ENCODE peak calls at places on chromosome 4, in four cellular contexts. One of them, this sample, is unnamed.
A peak's percentile ranks its signal among the peaks of the same experiment; 100 is the strongest.

GRCh38 chr4:112895785-112896184 is 153.7 kb upstream of the ANK2 start:
- DNase-seq in T-cell: no peak
- DNase-seq in ELF-1: peak; percentile 32
- DNase-seq in GM12865: peak; percentile 42
- DNase-seq in this sample: no peak

GRCh38 chr4:13703096-13703495 is 75.6 kb upstream of the BOD1L1 start:
- DNase-seq in ELF-1: no peak
- DNase-seq in T-cell: no peak
- DNase-seq in GM12865: no peak
- DNase-seq in this sample: no peak

GRCh38 chr4:71120831-71121524 is 127.5 kb downstream of the DCK start:
- DNase-seq in ELF-1: no peak
- DNase-seq in GM12865: no peak
- DNase-seq in T-cell: no peak
- DNase-seq in this sample: no peak

GRCh38 chr4:28792917-28793597 is 1927.1 kb upstream of the PCDH7 start:
- DNase-seq in ELF-1: no peak
- DNase-seq in GM12865: no peak
- DNase-seq in T-cell: no peak
- DNase-seq in this sample: no peak

GRCh38 chr4:6627832-6628231 is 12.7 kb upstream of the MRFAP1 start:
- DNase-seq in ELF-1: no peak
- DNase-seq in GM12865: no peak
- DNase-seq in T-cell: no peak
- DNase-seq in this sample: no peak

GRCh38 chr4:6416518-6417286 is 55.7 kb downstream of the PPP2R2C start:
- DNase-seq in T-cell: no peak
- DNase-seq in GM12865: no peak
- DNase-seq in ELF-1: peak; percentile 17
- DNase-seq in this sample: no peak

GRCh38 chr4:41299486-41299885 is 42.8 kb downstream of the UCHL1 start:
- DNase-seq in T-cell: no peak
- DNase-seq in GM12865: no peak
- DNase-seq in ELF-1: no peak
- DNase-seq in this sample: no peak

GRCh38 chr4:44760142-44760898 is 34.0 kb upstream of the GNPDA2 start:
- DNase-seq in GM12865: peak; percentile 36
- DNase-seq in ELF-1: no peak
- DNase-seq in T-cell: no peak
- DNase-seq in this sample: no peak

GRCh38 chr4:81040175-81040659 is 9.7 kb downstream of the BMP3 start:
- DNase-seq in T-cell: no peak
- DNase-seq in GM12865: peak; percentile 39
- DNase-seq in ELF-1: peak; percentile 15
- DNase-seq in this sample: no peak

GRCh38 chr4:71498002-71498401 is 159.2 kb downstream of the SLC4A4 start:
- DNase-seq in T-cell: no peak
- DNase-seq in ELF-1: no peak
- DNase-seq in GM12865: no peak
- DNase-seq in this sample: no peak

GRCh38 chr4:153529646-153530045 is 63.5 kb downstream of the TMEM131L start:
- DNase-seq in T-cell: no peak
- DNase-seq in GM12865: no peak
- DNase-seq in ELF-1: no peak
- DNase-seq in this sample: no peak

GRCh38 chr4:20362148-20362547 is 110.4 kb downstream of the SLIT2 start:
- DNase-seq in GM12865: no peak
- DNase-seq in ELF-1: no peak
- DNase-seq in T-cell: no peak
- DNase-seq in this sample: no peak

GRCh38 chr4:25032126-25032525 is 1.4 kb upstream of the LGI2 start:
- DNase-seq in GM12865: no peak
- DNase-seq in T-cell: no peak
- DNase-seq in ELF-1: no peak
- DNase-seq in this sample: no peak

GRCh38 chr4:123444298-123444731 is 47.7 kb downstream of the SPRY1 start:
- DNase-seq in ELF-1: peak; percentile 84
- DNase-seq in T-cell: peak; percentile 17
- DNase-seq in GM12865: peak; percentile 82
- DNase-seq in this sample: no peak

GRCh38 chr4:123877561-123877960 is 481.0 kb downstream of the SPRY1 start:
- DNase-seq in T-cell: no peak
- DNase-seq in ELF-1: no peak
- DNase-seq in GM12865: no peak
- DNase-seq in this sample: no peak

GRCh38 chr4:181968371-181968770 is 274.8 kb upstream of the TENM3 start:
- DNase-seq in GM12865: no peak
- DNase-seq in T-cell: no peak
- DNase-seq in ELF-1: no peak
- DNase-seq in this sample: no peak

GRCh38 chr4:39528056-39528465 is 822 bp upstream of the UGDH start:
- DNase-seq in ELF-1: no peak
- DNase-seq in T-cell: no peak
- DNase-seq in GM12865: no peak
- DNase-seq in this sample: no peak

GRCh38 chr4:70932984-70933383 is 30.8 kb downstream of the MOB1B start:
- DNase-seq in ELF-1: no peak
- DNase-seq in T-cell: no peak
- DNase-seq in GM12865: no peak
- DNase-seq in this sample: no peak

GRCh38 chr4:38237139-38237538 is 276.9 kb downstream of the PTTG2 start:
- DNase-seq in T-cell: no peak
- DNase-seq in ELF-1: no peak
- DNase-seq in GM12865: no peak
- DNase-seq in this sample: no peak

GRCh38 chr4:154082760-154083530 is 294.1 kb upstream of the SFRP2 start:
- DNase-seq in GM12865: peak; percentile 27
- DNase-seq in ELF-1: peak; percentile 72
- DNase-seq in T-cell: no peak
- DNase-seq in this sample: no peak

GRCh38 chr4:2322227-2322626 is 60.3 kb upstream of the MXD4 start:
- DNase-seq in ELF-1: no peak
- DNase-seq in T-cell: no peak
- DNase-seq in GM12865: no peak
- DNase-seq in this sample: no peak

GRCh38 chr4:13481569-13481968 is 2.6 kb downstream of the RAB28 start:
- DNase-seq in T-cell: no peak
- DNase-seq in GM12865: no peak
- DNase-seq in ELF-1: no peak
- DNase-seq in this sample: no peak

GRCh38 chr4:48905363-48906015 is 1.1 kb downstream of the OCIAD2 start:
- DNase-seq in T-cell: no peak
- DNase-seq in GM12865: no peak
- DNase-seq in ELF-1: no peak
- DNase-seq in this sample: no peak

GRCh38 chr4:4302416-4302815 is 12.4 kb downstream of the ZBTB49 start:
- DNase-seq in ELF-1: no peak
- DNase-seq in GM12865: no peak
- DNase-seq in T-cell: no peak
- DNase-seq in this sample: no peak

GRCh38 chr4:20109395-20109794 is 142.3 kb upstream of the SLIT2 start:
- DNase-seq in GM12865: no peak
- DNase-seq in T-cell: no peak
- DNase-seq in ELF-1: no peak
- DNase-seq in this sample: no peak

GRCh38 chr4:30722916-30723270 is 2.7 kb downstream of the PCDH7 start:
- DNase-seq in ELF-1: no peak
- DNase-seq in T-cell: no peak
- DNase-seq in GM12865: no peak
- DNase-seq in this sample: no peak

GRCh38 chr4:108811486-108811885 is 48.6 kb upstream of the ETNPPL start:
- DNase-seq in T-cell: no peak
- DNase-seq in GM12865: no peak
- DNase-seq in ELF-1: no peak
- DNase-seq in this sample: no peak

GRCh38 chr4:112371361-112371760 is 74.2 kb downstream of the ALPK1 start:
- DNase-seq in GM12865: no peak
- DNase-seq in ELF-1: no peak
- DNase-seq in T-cell: no peak
- DNase-seq in this sample: no peak

GRCh38 chr4:110091426-110091825 is 107.0 kb downstream of the ELOVL6 start:
- DNase-seq in T-cell: no peak
- DNase-seq in ELF-1: no peak
- DNase-seq in GM12865: no peak
- DNase-seq in this sample: no peak

GRCh38 chr4:81030061-81030616 is 369 bp upstream of the BMP3 start:
- DNase-seq in ELF-1: no peak
- DNase-seq in GM12865: peak; percentile 5
- DNase-seq in T-cell: no peak
- DNase-seq in this sample: no peak

GRCh38 chr4:112170451-112170993 is 25.3 kb downstream of the FAM241A start:
- DNase-seq in T-cell: no peak
- DNase-seq in GM12865: no peak
- DNase-seq in ELF-1: no peak
- DNase-seq in this sample: no peak

GRCh38 chr4:187380181-187380581 is 615.4 kb upstream of the ZFP42 start:
- DNase-seq in ELF-1: peak; percentile 72
- DNase-seq in GM12865: no peak
- DNase-seq in T-cell: no peak
- DNase-seq in this sample: peak; percentile 52

GRCh38 chr4:153232768-153233167 is 28.5 kb downstream of the TRIM2 start:
- DNase-seq in GM12865: peak; percentile 13
- DNase-seq in ELF-1: peak; percentile 87
- DNase-seq in T-cell: no peak
- DNase-seq in this sample: no peak

GRCh38 chr4:3443750-3444309 is 2.1 kb downstream of the HGFAC start:
- DNase-seq in ELF-1: no peak
- DNase-seq in GM12865: no peak
- DNase-seq in T-cell: no peak
- DNase-seq in this sample: no peak

GRCh38 chr4:82429728-82430192 is 502 bp downstream of the HNRNPDL start:
- DNase-seq in ELF-1: no peak
- DNase-seq in GM12865: no peak
- DNase-seq in T-cell: peak; percentile 78
- DNase-seq in this sample: no peak

GRCh38 chr4:1373892-1374705 is 27.1 kb downstream of the UVSSA start:
- DNase-seq in ELF-1: no peak
- DNase-seq in GM12865: no peak
- DNase-seq in T-cell: no peak
- DNase-seq in this sample: peak; percentile 28

GRCh38 chr4:20370284-20370683 is 118.6 kb downstream of the SLIT2 start:
- DNase-seq in ELF-1: no peak
- DNase-seq in GM12865: no peak
- DNase-seq in T-cell: no peak
- DNase-seq in this sample: no peak

GRCh38 chr4:108053281-108053701 is 63.6 kb downstream of the HADH start:
- DNase-seq in ELF-1: no peak
- DNase-seq in T-cell: no peak
- DNase-seq in GM12865: peak; percentile 30
- DNase-seq in this sample: no peak

GRCh38 chr4:140351778-140352177 is 21.7 kb upstream of the SCOC start:
- DNase-seq in GM12865: no peak
- DNase-seq in T-cell: no peak
- DNase-seq in ELF-1: no peak
- DNase-seq in this sample: no peak

This sample was measured in lower lobe of right lung.